ENCODE peak calls at places on chromosomes 5 and 9, in nine cellular contexts. D is coronary artery; H is choroid plexus epithelial cell; F is transverse colon; Z is activated CD8-positive, alpha-beta T cell treated with anti-CD3 and anti-CD28 coated beads for 36 hours; M is AG10803; C is endothelial cell; I is astrocyte of the spinal cord; G is heart left ventricle. T is an unnamed sample.

GRCh38 chr5:99621772-99622681 is 693.2 kb upstream of the CHD1 start:
- DNase-seq in H (no peak), F (no peak), Z (no peak), I (no peak), D (no peak), C (peak; percentile 57), M (no peak), G (no peak), T (no peak)

GRCh38 chr5:122111513-122111912 is 17.8 kb upstream of the ZNF474 start:
- DNase-seq in C (no peak), M (peak; percentile 45), H (no peak), I (no peak), F (no peak), Z (no peak), G (no peak), D (no peak), T (no peak)

GRCh38 chr5:149417714-149418368 is 38.7 kb upstream of the IL17B start:
- DNase-seq in Z (no peak), C (no peak), F (no peak), H (no peak), G (no peak), I (no peak), D (peak; percentile 69), M (no peak), T (no peak)

GRCh38 chr5:6404129-6404528 is 25.8 kb upstream of the MED10 start:
- DNase-seq in F (no peak), M (peak; percentile 90), I (no peak), H (peak; percentile 2), G (no peak), Z (no peak), C (no peak), D (no peak), T (no peak)

GRCh38 chr5:2068515-2068914 is 185.8 kb upstream of the IRX4 start:
- DNase-seq in H (no peak), I (no peak), G (no peak), C (no peak), D (no peak), F (no peak), M (no peak), Z (no peak), T (no peak)

GRCh38 chr9:87667164-87667738 is 58.7 kb upstream of the CTSL start:
- DNase-seq in H (no peak), I (no peak), Z (peak; percentile 22), D (no peak), C (no peak), F (no peak), M (no peak), G (no peak), T (no peak)

GRCh38 chr5:163105456-163105855 is 331.9 kb upstream of the CCNG1 start:
- DNase-seq in D (no peak), F (no peak), M (no peak), G (no peak), C (no peak), I (peak; percentile 44), H (no peak), Z (no peak), T (peak; percentile 83)

GRCh38 chr9:100066539-100066938 is 32.3 kb downstream of the ERP44 start:
- DNase-seq in F (no peak), H (peak; percentile 70), M (peak; percentile 11), C (no peak), Z (no peak), D (no peak), G (no peak), I (no peak), T (no peak)

GRCh38 chr9:75505654-75506053 is 384.8 kb upstream of the PCSK5 start:
- DNase-seq in H (no peak), G (no peak), I (no peak), Z (no peak), M (no peak), F (no peak), D (no peak), C (no peak), T (no peak)

GRCh38 chr9:75499812-75500211 is 390.7 kb upstream of the PCSK5 start:
- DNase-seq in G (no peak), D (no peak), M (no peak), I (no peak), H (no peak), Z (no peak), C (no peak), F (no peak), T (no peak)

GRCh38 chr9:75504721-75505120 is 385.8 kb upstream of the PCSK5 start:
- DNase-seq in D (no peak), M (no peak), F (no peak), H (no peak), Z (no peak), G (no peak), C (no peak), I (no peak), T (peak; percentile 34)

DNA sequence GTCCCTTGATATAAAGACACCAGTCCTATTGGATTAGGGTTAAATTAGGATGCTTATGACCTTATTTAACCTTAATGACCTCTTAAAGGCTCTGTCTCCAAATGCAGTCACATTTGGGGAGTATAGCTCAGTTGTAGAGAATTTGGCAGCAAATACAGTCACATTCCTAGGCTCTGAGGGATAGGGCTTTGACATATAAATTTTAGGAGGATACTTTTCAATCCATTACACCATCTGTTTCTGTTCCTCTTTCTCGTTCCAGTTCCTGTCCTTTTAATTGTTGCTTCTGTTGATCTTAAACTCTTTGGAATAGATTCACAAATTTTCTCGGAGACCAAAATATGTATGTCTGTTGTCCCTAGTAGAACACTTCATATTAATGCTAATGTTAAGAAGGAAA is 390.0 kb upstream of the PCSK5 start:
- DNase-seq in Z (no peak), D (no peak), F (no peak), M (no peak), C (no peak), H (no peak), I (no peak), G (no peak), T (no peak)
- TF ChIP-seq CTCF in Z (no peak), D (no peak), F (no peak), M (no peak), C (no peak), H (no peak), I (no peak), G (no peak), T (no peak)

GRCh38 chr5:92470770-92471169 is 1087.7 kb upstream of the ARRDC3 start:
- DNase-seq in H (no peak), F (no peak), D (no peak), G (no peak), Z (no peak), I (no peak), C (no peak), M (no peak), T (no peak)
- TF ChIP-seq CTCF in H (peak; percentile 7), F (no peak), D (no peak), G (no peak), Z (no peak), I (no peak), C (peak; percentile 27), M (no peak), T (no peak)

DNA sequence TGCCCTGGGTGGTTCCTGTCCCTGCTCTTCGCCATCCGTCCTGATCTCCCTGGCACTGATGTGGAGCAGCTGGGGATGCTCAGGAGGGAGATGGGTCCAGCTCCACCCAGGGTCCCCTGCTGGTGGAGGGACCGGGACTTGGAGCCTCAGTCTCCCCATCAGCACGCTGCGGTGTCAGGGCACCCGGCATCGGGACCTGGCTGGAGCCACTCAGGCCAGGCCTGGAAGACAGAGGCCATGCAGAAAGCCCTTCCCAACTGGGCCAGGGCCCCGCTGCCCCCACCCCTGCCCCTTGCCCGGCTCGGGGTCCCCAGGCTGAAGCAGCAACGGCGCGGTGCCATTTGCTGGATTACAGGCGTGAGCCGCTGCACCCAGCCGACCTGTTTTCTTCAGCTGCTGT is 40.3 kb upstream of the NSMF start:
- DNase-seq in G (no peak), I (no peak), F (no peak), M (no peak), C (no peak), D (no peak), H (no peak), Z (no peak), T (no peak)
- TF ChIP-seq CTCF in G (no peak), I (no peak), F (no peak), M (no peak), C (no peak), D (no peak), H (no peak), Z (no peak), T (no peak)

GRCh38 chr9:25003686-25004085 is 458.0 kb upstream of the IZUMO3 start:
- DNase-seq in F (no peak), Z (peak; percentile 1), C (peak; percentile 21), H (no peak), G (peak; percentile 39), I (no peak), D (no peak), M (no peak), T (no peak)
- TF ChIP-seq CTCF in F (no peak), Z (no peak), C (peak; percentile 40), H (no peak), G (no peak), I (no peak), D (no peak), M (no peak), T (peak; percentile 9)

DNA sequence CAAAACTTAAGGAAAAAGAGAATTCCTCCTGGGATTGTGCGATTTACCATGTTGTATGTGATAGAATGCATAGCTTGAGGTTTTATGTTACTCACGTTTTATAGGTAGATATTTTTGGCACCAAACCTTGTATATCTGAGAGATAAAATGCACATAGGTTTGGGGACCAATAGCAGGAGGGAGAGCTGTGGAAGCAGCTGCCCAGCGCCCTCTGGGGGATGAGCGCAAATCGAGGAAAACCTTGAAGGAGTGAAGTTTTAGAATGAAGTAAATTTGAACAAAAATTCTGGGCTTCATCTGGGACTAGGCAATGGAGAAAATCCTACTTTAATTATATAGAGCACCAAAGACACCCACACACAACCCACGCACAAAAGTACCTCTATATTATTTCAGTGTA is 197.0 kb downstream of the ADCY2 start:
- DNase-seq in C (peak; percentile 54), F (no peak), M (peak; percentile 1), I (no peak), G (no peak), D (no peak), H (no peak), Z (peak; percentile 4), T (peak; percentile 1)
- TF ChIP-seq CTCF in C (no peak), F (no peak), M (peak; percentile 40), I (peak; percentile 19), G (no peak), D (no peak), H (no peak), Z (no peak), T (peak; percentile 20)

DNA sequence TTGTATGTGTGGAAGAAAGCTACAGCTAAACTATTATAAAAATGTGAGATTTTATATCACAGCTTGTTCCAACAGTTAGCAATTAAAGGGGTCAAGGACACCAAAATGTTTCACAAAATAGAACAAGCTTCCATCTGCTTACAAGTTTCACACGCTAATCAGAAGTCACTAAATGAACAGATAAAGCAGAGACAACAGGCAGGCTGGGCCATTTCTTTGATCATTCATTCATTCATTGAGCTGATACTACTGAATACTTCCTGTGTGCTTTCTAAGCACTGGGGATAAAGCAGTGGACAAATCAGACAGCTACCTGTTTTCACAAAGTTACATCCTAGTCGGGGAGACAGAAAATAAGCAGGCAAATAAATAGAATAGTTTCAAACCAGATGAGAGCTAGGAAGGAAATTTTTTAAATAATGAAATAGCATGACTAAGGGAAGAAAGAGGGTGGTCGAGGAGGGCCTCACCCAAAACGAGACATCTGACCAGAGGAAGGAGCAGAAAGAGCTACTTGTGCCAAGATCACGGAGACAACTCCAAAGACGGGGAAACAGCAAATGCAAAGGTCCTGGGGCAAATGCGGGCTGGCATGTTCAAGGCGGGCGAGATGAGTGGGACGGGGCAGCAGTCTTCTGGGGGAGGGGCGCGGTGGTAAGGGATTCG is 1.2 kb downstream of the MAPK9 start:
- DNase-seq in Z (no peak), G (no peak), D (no peak), H (no peak), C (no peak), F (no peak), M (no peak), I (no peak), T (peak; percentile 28)
- TF ChIP-seq CTCF in Z (no peak), G (no peak), D (no peak), H (no peak), C (no peak), F (no peak), M (no peak), I (no peak), T (no peak)

T was measured in MCF 10A.